ENCODE peak calls at places on chromosomes 3 and 15, in seven cellular contexts. One of them, this sample, is unnamed.

GRCh38 chr15:32952901-32953889 is 235.4 kb downstream of the GREM1 start:
- DNase-seq in cardiac fibroblast: peak
- DNase-seq in midbrain: no peak
- DNase-seq in activated gamma-delta T cell treated with Interleukin-2 at 50 U/mL for 16 hours: no peak
- DNase-seq in activated B cell treated with CpG ODN at 0.5 μM for 24 hours: no peak
- DNase-seq in SHP77: no peak
- DNase-seq in uterus: peak
- DNase-seq in this sample: no peak

GRCh38 chr15:54273928-54274327 is 295.7 kb downstream of the UNC13C start:
- DNase-seq in activated B cell treated with CpG ODN at 0.5 μM for 24 hours: no peak
- DNase-seq in activated gamma-delta T cell treated with Interleukin-2 at 50 U/mL for 16 hours: no peak
- DNase-seq in midbrain: no peak
- DNase-seq in SHP77: no peak
- DNase-seq in cardiac fibroblast: no peak
- DNase-seq in uterus: no peak
- DNase-seq in this sample: no peak

GRCh38 chr3:125433611-125434041 is 58.5 kb upstream of the ZNF148 start:
- DNase-seq in activated B cell treated with CpG ODN at 0.5 μM for 24 hours: no peak
- DNase-seq in uterus: no peak
- DNase-seq in cardiac fibroblast: no peak
- DNase-seq in SHP77: no peak
- DNase-seq in midbrain: no peak
- DNase-seq in activated gamma-delta T cell treated with Interleukin-2 at 50 U/mL for 16 hours: no peak
- DNase-seq in this sample: no peak

GRCh38 chr3:37862219-37862711 is 585 bp downstream of the CTDSPL start:
- DNase-seq in midbrain: peak
- DNase-seq in uterus: peak
- DNase-seq in activated gamma-delta T cell treated with Interleukin-2 at 50 U/mL for 16 hours: no peak
- DNase-seq in SHP77: no peak
- DNase-seq in cardiac fibroblast: peak
- DNase-seq in activated B cell treated with CpG ODN at 0.5 μM for 24 hours: no peak
- DNase-seq in this sample: no peak

GRCh38 chr3:189710620-189711388 is 79.6 kb downstream of the TP63 start:
- DNase-seq in midbrain: no peak
- DNase-seq in uterus: peak
- DNase-seq in cardiac fibroblast: peak
- DNase-seq in activated gamma-delta T cell treated with Interleukin-2 at 50 U/mL for 16 hours: no peak
- DNase-seq in activated B cell treated with CpG ODN at 0.5 μM for 24 hours: no peak
- DNase-seq in SHP77: no peak
- DNase-seq in this sample: no peak

GRCh38 chr3:11638669-11639402 is 4.9 kb downstream of the VGLL4 start:
- DNase-seq in midbrain: peak
- DNase-seq in cardiac fibroblast: peak
- DNase-seq in activated B cell treated with CpG ODN at 0.5 μM for 24 hours: no peak
- DNase-seq in SHP77: no peak
- DNase-seq in uterus: no peak
- DNase-seq in activated gamma-delta T cell treated with Interleukin-2 at 50 U/mL for 16 hours: no peak
- DNase-seq in this sample: peak

GRCh38 chr15:80953953-80954778 is 35.5 kb downstream of the MESD start:
- DNase-seq in activated B cell treated with CpG ODN at 0.5 μM for 24 hours: no peak
- DNase-seq in uterus: no peak
- DNase-seq in activated gamma-delta T cell treated with Interleukin-2 at 50 U/mL for 16 hours: no peak
- DNase-seq in midbrain: no peak
- DNase-seq in SHP77: no peak
- DNase-seq in cardiac fibroblast: no peak
- DNase-seq in this sample: no peak

GRCh38 chr3:4828279-4829030 is 150.8 kb upstream of the BHLHE40 start:
- DNase-seq in SHP77: no peak
- DNase-seq in cardiac fibroblast: peak
- DNase-seq in activated gamma-delta T cell treated with Interleukin-2 at 50 U/mL for 16 hours: no peak
- DNase-seq in midbrain: peak
- DNase-seq in uterus: no peak
- DNase-seq in activated B cell treated with CpG ODN at 0.5 μM for 24 hours: no peak
- DNase-seq in this sample: peak

GRCh38 chr3:62144482-62144881 is 228.9 kb downstream of the FEZF2 start:
- DNase-seq in midbrain: no peak
- DNase-seq in activated B cell treated with CpG ODN at 0.5 μM for 24 hours: no peak
- DNase-seq in SHP77: no peak
- DNase-seq in uterus: no peak
- DNase-seq in cardiac fibroblast: no peak
- DNase-seq in activated gamma-delta T cell treated with Interleukin-2 at 50 U/mL for 16 hours: no peak
- DNase-seq in this sample: no peak

GRCh38 chr3:25910997-25911396 is 121.1 kb downstream of the OXSM start:
- DNase-seq in SHP77: peak
- DNase-seq in activated gamma-delta T cell treated with Interleukin-2 at 50 U/mL for 16 hours: peak
- DNase-seq in midbrain: peak
- DNase-seq in uterus: no peak
- DNase-seq in cardiac fibroblast: peak
- DNase-seq in activated B cell treated with CpG ODN at 0.5 μM for 24 hours: no peak
- DNase-seq in this sample: peak